ENCODE peak calls at places on chromosomes 3 and 15, in seven cellular contexts. T, W, P, S, U, B and M are unnamed samples.
A peak's percentile ranks its signal among the peaks of the same experiment; 100 is the strongest.

GRCh38 chr3:131544557-131544956 is 41.8 kb upstream of the MRPL3 start:
- DNase-seq in S (no peak), T (no peak), W (no peak), B (no peak), P (no peak), U (no peak), M (no peak)

GRCh38 chr3:128492353-128493220 is at the start of gene GATA2:
- DNase-seq in W (no peak), T (peak; percentile 60), B (no peak), S (no peak), P (no peak), U (no peak), M (no peak)

GRCh38 chr3:85603378-85603777 is 644.6 kb downstream of the CADM2 start:
- DNase-seq in T (no peak), U (no peak), P (no peak), B (no peak), W (no peak), S (no peak), M (no peak)

GRCh38 chr15:34773916-34774315 is 19.1 kb upstream of the GJD2 start:
- DNase-seq in W (no peak), U (no peak), S (no peak), P (no peak), B (no peak), T (no peak), M (no peak)

GRCh38 chr3:3038201-3038991 is 71.8 kb downstream of the IL5RA start:
- DNase-seq in S (no peak), B (no peak), T (no peak), W (peak; percentile 26), U (no peak), P (no peak), M (no peak)

GRCh38 chr3:16513141-16514020 is at the start of gene RFTN1:
- DNase-seq in S (peak; percentile 31), P (peak; percentile 73), U (no peak), T (peak; percentile 73), W (no peak), B (no peak), M (peak; percentile 36)

GRCh38 chr3:72258366-72258765 is 473.4 kb upstream of the PROK2 start:
- DNase-seq in S (no peak), U (no peak), T (no peak), P (no peak), W (no peak), B (no peak), M (no peak)

GRCh38 chr15:42349178-42349577 is 10.1 kb upstream of the CAPN3 start:
- DNase-seq in P (no peak), T (no peak), W (no peak), S (no peak), B (no peak), U (no peak), M (no peak)

GRCh38 chr3:164401923-164402322 is 676.4 kb downstream of the SI start:
- DNase-seq in S (no peak), B (no peak), P (no peak), T (no peak), W (no peak), U (no peak), M (no peak)

GRCh38 chr3:147412917-147413711 is 3.9 kb downstream of the ZIC1 start:
- DNase-seq in T (no peak), U (no peak), P (no peak), B (no peak), S (no peak), W (no peak), M (no peak)

GRCh38 chr15:81000144-81000625 is 538 bp upstream of the TLNRD1 start:
- DNase-seq in P (no peak), T (no peak), W (no peak), U (peak; percentile 27), B (no peak), S (no peak), M (no peak)

GRCh38 chr3:156551746-156552145 is 3.2 kb downstream of the SSR3 start:
- DNase-seq in U (no peak), S (no peak), T (no peak), P (no peak), B (no peak), W (no peak), M (no peak)

GRCh38 chr15:90570643-90571042 is 40.9 kb downstream of the CRTC3 start:
- DNase-seq in P (no peak), B (no peak), W (no peak), U (no peak), T (no peak), S (no peak), M (no peak)

GRCh38 chr15:89490081-89490480 is 6.3 kb downstream of the RHCG start:
- DNase-seq in W (no peak), T (peak; percentile 25), P (no peak), U (no peak), B (no peak), S (no peak), M (no peak)

GRCh38 chr15:39934415-39935044 is 615 bp downstream of the EIF2AK4 start:
- DNase-seq in P (peak; percentile 15), U (peak; percentile 9), T (no peak), S (no peak), W (no peak), B (no peak), M (no peak)

GRCh38 chr3:119965692-119966091 is 128.6 kb downstream of the GSK3B start:
- DNase-seq in P (no peak), T (no peak), U (no peak), S (no peak), W (no peak), B (no peak), M (no peak)

GRCh38 chr3:48013288-48013980 is 2.8 kb downstream of the MAP4 start:
- DNase-seq in U (peak; percentile 82), B (no peak), S (peak; percentile 42), P (no peak), T (no peak), W (no peak), M (no peak)

GRCh38 chr3:144085964-144086363 is 114.3 kb downstream of the DIPK2A start:
- DNase-seq in S (no peak), B (no peak), W (no peak), T (no peak), P (no peak), U (no peak), M (no peak)

GRCh38 chr3:124858275-124858674 is 28.9 kb downstream of the ITGB5 start:
- DNase-seq in S (no peak), T (no peak), W (no peak), P (no peak), U (no peak), B (no peak), M (no peak)

GRCh38 chr3:60839242-60839641 is 412.0 kb downstream of the FHIT start:
- DNase-seq in U (no peak), S (no peak), P (peak; percentile 26), B (no peak), T (no peak), W (no peak), M (no peak)

DNA sequence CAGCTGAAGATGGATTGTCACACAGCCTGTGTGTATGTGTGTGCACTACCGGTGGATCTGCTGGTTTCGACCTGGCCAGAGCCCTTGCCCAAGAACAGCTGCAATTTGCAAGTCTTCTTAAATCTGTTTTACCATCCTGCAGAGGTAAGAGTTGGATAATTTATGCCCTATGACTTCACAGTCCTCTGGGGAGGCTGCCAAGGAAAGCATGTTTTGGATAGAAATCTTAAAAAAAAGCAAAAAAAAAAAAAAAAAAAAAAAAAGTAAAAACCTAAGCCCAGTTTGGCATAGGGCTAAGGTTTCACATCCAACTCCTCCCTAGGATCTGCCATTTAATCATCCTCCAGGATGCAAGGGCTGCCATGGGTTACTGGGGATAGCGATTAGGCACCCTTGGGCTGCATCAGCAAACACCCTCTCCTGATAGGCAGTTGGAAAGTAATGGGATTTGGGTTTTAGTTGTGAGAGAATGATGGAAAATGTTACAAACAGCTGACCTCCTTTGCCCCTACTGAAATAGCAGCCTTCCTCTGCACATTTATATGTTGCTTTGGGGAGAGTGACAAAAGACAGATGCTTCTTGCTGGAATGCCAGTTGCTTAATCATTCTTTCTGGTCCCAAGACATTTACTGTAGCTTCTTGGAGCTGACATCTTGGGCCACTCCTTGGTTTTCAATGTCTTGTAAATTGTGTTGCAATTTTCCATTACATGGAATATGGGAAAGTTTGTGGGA is 35.3 kb downstream of the CD200R1L start:
- DNase-seq in P (no peak), U (no peak), S (no peak), T (no peak), B (no peak), W (no peak), M (no peak)
- TF ChIP-seq EP300 in P (peak; percentile 62), U (no peak), S (no peak), T (peak; percentile 83), B (no peak), W (no peak), M (peak; percentile 91)

DNA sequence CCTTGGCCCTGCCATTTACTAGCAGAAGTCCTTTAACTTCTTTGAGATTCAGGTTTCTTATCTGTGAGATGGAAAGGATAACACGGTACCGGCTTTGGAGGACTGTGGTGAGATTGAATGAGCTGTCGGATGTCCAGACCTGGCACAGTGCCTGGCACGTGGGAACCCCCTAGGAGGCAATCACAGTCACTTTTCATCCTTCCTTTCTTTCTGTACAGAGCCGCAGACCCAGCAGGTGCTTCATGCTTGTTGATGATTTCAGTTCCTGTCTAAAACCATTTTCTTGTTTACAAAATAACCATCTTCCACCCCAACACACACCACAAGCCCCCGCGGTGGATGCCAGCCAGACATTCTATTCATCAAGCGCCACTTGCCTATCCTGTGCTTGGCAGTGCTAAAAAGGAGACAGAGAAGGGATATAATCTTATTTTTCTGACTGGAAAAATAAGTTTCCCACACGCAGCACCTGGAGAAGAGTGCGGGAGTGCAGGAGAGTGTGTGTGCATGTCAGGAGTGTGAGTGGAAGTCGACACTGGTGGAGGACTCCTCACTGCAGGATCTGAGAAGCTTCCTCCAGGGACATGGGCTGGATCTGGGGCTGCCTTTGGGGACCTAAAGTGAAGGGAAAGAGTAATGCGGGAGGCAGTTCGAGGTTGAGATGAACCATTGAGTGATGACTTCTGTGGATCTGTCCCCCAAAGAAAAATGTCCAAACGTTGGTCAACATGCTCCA is 85.7 kb downstream of the ST6GAL1 start:
- DNase-seq in U (no peak), W (peak; percentile 93), B (no peak), T (no peak), S (no peak), P (no peak), M (peak; percentile 75)
- H3K27ac ChIP-seq in U (peak overlapping the region; percentile 12), W (peak overlapping the region; percentile 72), B (no peak overlapping the region), T (no peak overlapping the region), S (no peak overlapping the region), P (no peak overlapping the region), M (no peak overlapping the region)

GRCh38 chr3:113148307-113148703 is 63.1 kb upstream of the BOC start:
- DNase-seq in S (no peak), B (no peak), W (no peak), T (no peak), P (peak; percentile 59), U (no peak), M (peak; percentile 26)
- TF ChIP-seq EP300 in S (no peak), B (no peak), W (no peak), T (no peak), P (no peak), U (no peak), M (no peak)

DNA sequence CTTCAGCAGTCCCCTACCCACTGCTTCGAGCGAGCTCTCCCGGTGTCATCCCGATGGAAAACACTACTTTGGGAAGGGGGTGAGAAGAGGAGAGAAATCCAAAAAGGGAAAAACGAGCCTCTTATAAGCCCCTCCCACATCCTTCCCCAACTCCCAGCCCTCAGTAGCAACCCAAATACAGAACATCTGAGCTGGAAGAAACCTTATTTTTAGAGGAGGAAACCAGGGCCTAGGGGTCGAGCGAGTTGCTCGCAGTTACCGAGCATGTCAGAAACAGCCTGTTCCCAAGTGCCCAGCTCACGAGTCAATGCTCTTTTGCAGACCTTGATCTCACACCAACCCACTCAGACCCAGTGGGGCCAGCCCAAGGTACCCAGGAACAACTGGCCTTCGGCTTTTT is 14.2 kb downstream of the RBPMS2 start:
- DNase-seq in W (no peak), B (no peak), T (no peak), U (no peak), P (no peak), S (no peak), M (no peak)
- H3K27ac ChIP-seq in W (no peak overlapping the region), B (no peak overlapping the region), T (no peak overlapping the region), U (no peak overlapping the region), P (no peak overlapping the region), S (no peak overlapping the region), M (peak overlapping the region; percentile 64)